ENCODE peak calls at places on chromosomes 5 and 9, in five cellular contexts. S, A, D, T and H are unnamed samples.

GRCh38 chr5:151068571-151069197 is 12.2 kb downstream of the TNIP1 start:
- DNase-seq in S (no peak), A (no peak), D (no peak), T (no peak), H (no peak)

GRCh38 chr5:12615141-12615820 is 711.0 kb upstream of the CTNND2 start:
- DNase-seq in S (no peak), A (no peak), D (no peak), T (no peak), H (no peak)

GRCh38 chr9:115146581-115147021 is 28.6 kb upstream of the TNC start:
- DNase-seq in S (no peak), A (no peak), D (no peak), T (no peak), H (no peak)

GRCh38 chr5:157362982-157363381 is 97.0 kb upstream of the NIPAL4 start:
- DNase-seq in S (no peak), A (no peak), D (no peak), T (no peak), H (no peak)

GRCh38 chr5:17445185-17445584 is 52.8 kb upstream of the TAF11L2 start:
- DNase-seq in S (no peak), A (no peak), D (no peak), T (no peak), H (no peak)

GRCh38 chr9:128829477-128830251 is at the start of gene SPOUT1:
- DNase-seq in S (peak; percentile 94), A (peak; percentile 91), D (peak; percentile 95), T (peak; percentile 94), H (peak; percentile 97)

GRCh38 chr9:32677931-32678330 is 42.5 kb upstream of the TAF1L start:
- DNase-seq in S (no peak), A (no peak), D (no peak), T (no peak), H (no peak)

GRCh38 chr9:131289301-131290038 is at the start of gene PLPP7:
- DNase-seq in S (no peak), A (no peak), D (peak; percentile 88), T (no peak), H (no peak)

GRCh38 chr5:149824851-149825250 is 94.7 kb downstream of the PPARGC1B start:
- DNase-seq in S (no peak), A (no peak), D (no peak), T (no peak), H (no peak)

GRCh38 chr5:150544606-150545219 is 36.8 kb downstream of the NDST1 start:
- DNase-seq in S (no peak), A (peak; percentile 72), D (peak; percentile 78), T (peak; percentile 86), H (peak; percentile 91)

GRCh38 chr9:99264070-99264469 is 42.0 kb downstream of the SEC61B start:
- DNase-seq in S (no peak), A (no peak), D (no peak), T (no peak), H (no peak)

GRCh38 chr5:67063055-67063454 is 133.5 kb downstream of the CD180 start:
- DNase-seq in S (no peak), A (no peak), D (no peak), T (no peak), H (no peak)

GRCh38 chr5:3659907-3660306 is 64.3 kb downstream of the IRX1 start:
- DNase-seq in S (no peak), A (no peak), D (no peak), T (no peak), H (no peak)

GRCh38 chr9:6134661-6135177 is 80.9 kb upstream of the IL33 start:
- DNase-seq in S (no peak), A (no peak), D (no peak), T (no peak), H (no peak)

GRCh38 chr5:1013238-1013947 is 4.8 kb downstream of the NKD2 start:
- DNase-seq in S (no peak), A (no peak), D (no peak), T (peak; percentile 42), H (no peak)

GRCh38 chr9:88534456-88535225 is at the start of gene NXNL2:
- DNase-seq in S (no peak), A (peak; percentile 74), D (no peak), T (peak; percentile 85), H (peak; percentile 79)

GRCh38 chr5:164518049-164518740 is 1012.8 kb downstream of the MAT2B start:
- DNase-seq in S (no peak), A (no peak), D (no peak), T (no peak), H (no peak)

GRCh38 chr9:93824386-93825294 is 130.5 kb downstream of the BARX1 start:
- DNase-seq in S (no peak), A (no peak), D (no peak), T (no peak), H (peak; percentile 64)

GRCh38 chr9:130448035-130448624 is 3.4 kb downstream of the ASS1 start:
- DNase-seq in S (no peak), A (no peak), D (no peak), T (no peak), H (no peak)

GRCh38 chr5:174692381-174692780 is 32.0 kb upstream of the MSX2 start:
- DNase-seq in S (no peak), A (no peak), D (no peak), T (no peak), H (no peak)

GRCh38 chr5:157269165-157269671 is 3.3 kb downstream of the CYFIP2 start:
- DNase-seq in S (no peak), A (no peak), D (no peak), T (peak; percentile 63), H (no peak)

GRCh38 chr5:16869821-16870796 is 66.0 kb downstream of the MYO10 start:
- DNase-seq in S (no peak), A (no peak), D (no peak), T (no peak), H (no peak)

GRCh38 chr5:166433679-166434078 is 1857.8 kb upstream of the WWC1 start:
- DNase-seq in S (no peak), A (no peak), D (no peak), T (no peak), H (no peak)

GRCh38 chr5:14364096-14364495 is 217.5 kb upstream of the OTULINL start:
- DNase-seq in S (peak; percentile 55), A (peak; percentile 7), D (peak; percentile 43), T (no peak), H (no peak)

GRCh38 chr9:81815781-81816180 is 112.4 kb upstream of the SPATA31D4 start:
- DNase-seq in S (no peak), A (no peak), D (no peak), T (no peak), H (no peak)

GRCh38 chr9:131807131-131807990 is 67.5 kb upstream of the RAPGEF1 start:
- DNase-seq in S (no peak), A (no peak), D (no peak), T (no peak), H (no peak)

GRCh38 chr5:73506459-73506955 is 8.3 kb downstream of the BTF3 start:
- DNase-seq in S (no peak), A (no peak), D (no peak), T (no peak), H (no peak)

GRCh38 chr9:19049872-19050636 is 827 bp downstream of the RRAGA start:
- DNase-seq in S (no peak), A (no peak), D (peak; percentile 50), T (no peak), H (no peak)

GRCh38 chr9:96363175-96363967 is 20.1 kb downstream of the SLC35D2 start:
- DNase-seq in S (no peak), A (no peak), D (no peak), T (no peak), H (no peak)

GRCh38 chr5:77957-78804 is 13.8 kb upstream of the PLEKHG4B start:
- DNase-seq in S (no peak), A (peak; percentile 53), D (no peak), T (no peak), H (peak; percentile 67)